ENCODE peak calls at places on chromosomes 11 and 22, in seven cellular contexts. A is KBM-7; D is GM23248; U is stimulated activated CD4-positive, alpha-beta T cell treated with anti-CD3 and anti-CD28 coated beads, Interleukin-4, amount 100 ng/mL, for 4 hours; B is T47D; S is naive B cell; O is non-pigmented ciliary epithelial cell. H is an unnamed sample.

GRCh38 chr11:21774212-21774611 is 418.7 kb upstream of the ANO5 start:
- DNase-seq in O (no peak), S (no peak), A (no peak), B (no peak), D (no peak), U (no peak), H (peak; percentile 92)

GRCh38 chr22:47046411-47047065 is 284.1 kb downstream of the TBC1D22A start:
- DNase-seq in B (no peak), D (no peak), O (no peak), A (no peak), S (no peak), U (no peak), H (no peak)

GRCh38 chr11:71505781-71506180 is 21.3 kb upstream of the KRTAP5-7 start:
- DNase-seq in U (no peak), D (no peak), B (no peak), A (no peak), S (no peak), O (no peak), H (no peak)

GRCh38 chr22:49959782-49960158 is 802 bp upstream of the PIM3 start:
- DNase-seq in U (peak; percentile 45), O (no peak), D (peak; percentile 65), S (no peak), A (no peak), B (no peak), H (peak; percentile 49)

GRCh38 chr11:134663506-134664313 is 251.7 kb upstream of the B3GAT1 start:
- DNase-seq in S (no peak), O (no peak), U (no peak), D (no peak), B (no peak), A (no peak), H (no peak)

GRCh38 chr11:62267576-62267975 is 2.4 kb upstream of the SCGB2A2 start:
- DNase-seq in A (no peak), S (no peak), D (no peak), O (no peak), B (no peak), U (no peak), H (no peak)

GRCh38 chr11:125253795-125254525 is 89.4 kb downstream of the PKNOX2 start:
- DNase-seq in U (no peak), B (no peak), S (no peak), O (no peak), D (no peak), A (no peak), H (no peak)

GRCh38 chr11:75800728-75801361 is 14.2 kb upstream of the UVRAG start:
- DNase-seq in D (no peak), U (no peak), B (no peak), O (no peak), A (no peak), S (no peak), H (no peak)

GRCh38 chr11:1508986-1509385 is 22.4 kb upstream of the MOB2 start:
- DNase-seq in S (no peak), O (no peak), U (no peak), B (no peak), D (no peak), A (no peak), H (no peak)

GRCh38 chr22:23086787-23087186 is 16.5 kb downstream of the GNAZ start:
- DNase-seq in S (no peak), O (no peak), U (no peak), D (no peak), B (no peak), A (peak; percentile 57), H (no peak)

GRCh38 chr22:43426816-43427215 is 15.0 kb downstream of the MPPED1 start:
- DNase-seq in O (no peak), A (no peak), S (no peak), B (no peak), D (no peak), U (no peak), H (no peak)

GRCh38 chr11:64340671-64341335 is 799 bp downstream of the CCDC88B start:
- DNase-seq in O (no peak), S (peak; percentile 78), U (peak; percentile 78), B (no peak), A (peak; percentile 76), D (peak; percentile 25), H (peak; percentile 20)

GRCh38 chr11:10483584-10483983 is 28.5 kb downstream of the AMPD3 start:
- DNase-seq in S (no peak), D (no peak), U (no peak), O (no peak), A (no peak), B (no peak), H (peak; percentile 16)

GRCh38 chr11:129960216-129961214 is 42.1 kb downstream of the PRDM10 start:
- DNase-seq in U (no peak), A (no peak), D (peak; percentile 92), S (no peak), O (peak; percentile 76), B (no peak), H (peak; percentile 79)

GRCh38 chr11:69471329-69472052 is 10.0 kb upstream of the LINC01488 start:
- DNase-seq in O (no peak), S (no peak), B (no peak), U (no peak), D (no peak), A (no peak), H (peak; percentile 86)

GRCh38 chr11:123052884-123053721 is 8.8 kb downstream of the HSPA8 start:
- DNase-seq in B (no peak), U (no peak), D (no peak), S (no peak), O (no peak), A (no peak), H (no peak)

GRCh38 chr11:83249972-83250593 is 36.1 kb downstream of the CCDC90B start:
- DNase-seq in B (peak; percentile 41), U (no peak), O (no peak), D (peak; percentile 69), S (peak; percentile 36), A (peak; percentile 42), H (peak; percentile 55)

GRCh38 chr22:30309981-30310672 is 16.6 kb downstream of the TBC1D10A start:
- DNase-seq in A (peak; percentile 42), U (no peak), B (no peak), S (no peak), O (no peak), D (peak; percentile 87), H (peak; percentile 82)

GRCh38 chr11:1326435-1327063 is 17.1 kb upstream of the TOLLIP start:
- DNase-seq in A (no peak), B (no peak), U (no peak), S (no peak), O (no peak), D (peak; percentile 48), H (no peak)

GRCh38 chr11:18064450-18065048 is 18.5 kb upstream of the TPH1 start:
- DNase-seq in D (no peak), O (no peak), S (no peak), U (no peak), A (no peak), B (no peak), H (no peak)